ENCODE peak calls at places on chromosomes 3 and 15, in seven cellular contexts. One of them, this sample, is unnamed.
A peak's percentile ranks its signal among the peaks of the same experiment; 100 is the strongest.

GRCh38 chr3:172692751-172693310 is 18.0 kb downstream of the NCEH1 start:
- DNase-seq in GM23248: no peak
- DNase-seq in adrenal gland: no peak
- DNase-seq in mucosa of descending colon: no peak
- DNase-seq in keratinocyte: no peak
- DNase-seq in neuronal stem cell: no peak
- DNase-seq in mesendoderm: no peak
- DNase-seq in this sample: no peak

GRCh38 chr15:65659502-65660052 is 37.8 kb downstream of the SLC24A1 start:
- DNase-seq in mesendoderm: no peak
- DNase-seq in adrenal gland: no peak
- DNase-seq in GM23248: no peak
- DNase-seq in neuronal stem cell: no peak
- DNase-seq in mucosa of descending colon: no peak
- DNase-seq in keratinocyte: no peak
- DNase-seq in this sample: no peak

GRCh38 chr3:181711325-181712135 is at the start of gene SOX2:
- DNase-seq in mesendoderm: peak; percentile 88
- DNase-seq in adrenal gland: no peak
- DNase-seq in neuronal stem cell: peak; percentile 95
- DNase-seq in GM23248: peak; percentile 55
- DNase-seq in keratinocyte: no peak
- DNase-seq in mucosa of descending colon: peak; percentile 60
- DNase-seq in this sample: peak; percentile 92

GRCh38 chr3:66428733-66429132 is 72.1 kb downstream of the LRIG1 start:
- DNase-seq in adrenal gland: peak; percentile 82
- DNase-seq in neuronal stem cell: no peak
- DNase-seq in GM23248: peak; percentile 96
- DNase-seq in mucosa of descending colon: peak; percentile 40
- DNase-seq in keratinocyte: peak; percentile 64
- DNase-seq in mesendoderm: peak; percentile 79
- DNase-seq in this sample: no peak

GRCh38 chr3:21528291-21528690 is 222.7 kb downstream of the ZNF385D start:
- DNase-seq in mucosa of descending colon: no peak
- DNase-seq in GM23248: no peak
- DNase-seq in mesendoderm: no peak
- DNase-seq in keratinocyte: no peak
- DNase-seq in adrenal gland: no peak
- DNase-seq in neuronal stem cell: no peak
- DNase-seq in this sample: no peak

GRCh38 chr3:172256101-172256687 is 192.1 kb downstream of the GHSR start:
- DNase-seq in mucosa of descending colon: peak; percentile 19
- DNase-seq in mesendoderm: no peak
- DNase-seq in adrenal gland: peak; percentile 74
- DNase-seq in keratinocyte: no peak
- DNase-seq in neuronal stem cell: no peak
- DNase-seq in GM23248: peak; percentile 80
- DNase-seq in this sample: no peak

GRCh38 chr3:65573548-65574116 is 465.1 kb downstream of the MAGI1 start:
- DNase-seq in GM23248: no peak
- DNase-seq in adrenal gland: no peak
- DNase-seq in neuronal stem cell: no peak
- DNase-seq in mucosa of descending colon: no peak
- DNase-seq in mesendoderm: no peak
- DNase-seq in keratinocyte: no peak
- DNase-seq in this sample: no peak

GRCh38 chr3:129039271-129040038 is 21.1 kb upstream of the GP9 start:
- DNase-seq in mesendoderm: no peak
- DNase-seq in adrenal gland: peak; percentile 56
- DNase-seq in GM23248: no peak
- DNase-seq in neuronal stem cell: no peak
- DNase-seq in mucosa of descending colon: no peak
- DNase-seq in keratinocyte: no peak
- DNase-seq in this sample: no peak

GRCh38 chr3:72924055-72924454 is 36.2 kb downstream of the GXYLT2 start:
- DNase-seq in keratinocyte: no peak
- DNase-seq in neuronal stem cell: no peak
- DNase-seq in GM23248: no peak
- DNase-seq in mesendoderm: peak; percentile 58
- DNase-seq in mucosa of descending colon: no peak
- DNase-seq in adrenal gland: no peak
- DNase-seq in this sample: peak; percentile 22

GRCh38 chr3:28860307-28860706 is 420.6 kb upstream of the RBMS3 start:
- DNase-seq in keratinocyte: no peak
- DNase-seq in mucosa of descending colon: no peak
- DNase-seq in mesendoderm: no peak
- DNase-seq in neuronal stem cell: no peak
- DNase-seq in GM23248: peak; percentile 48
- DNase-seq in adrenal gland: no peak
- DNase-seq in this sample: no peak

GRCh38 chr3:48532271-48532973 is 24.2 kb downstream of the PFKFB4 start:
- DNase-seq in adrenal gland: no peak
- DNase-seq in neuronal stem cell: no peak
- DNase-seq in mesendoderm: no peak
- DNase-seq in mucosa of descending colon: no peak
- DNase-seq in keratinocyte: no peak
- DNase-seq in GM23248: no peak
- DNase-seq in this sample: no peak

GRCh38 chr3:48524970-48525369 is 21.0 kb upstream of the SHISA5 start:
- DNase-seq in GM23248: no peak
- DNase-seq in keratinocyte: no peak
- DNase-seq in mesendoderm: no peak
- DNase-seq in adrenal gland: no peak
- DNase-seq in neuronal stem cell: no peak
- DNase-seq in mucosa of descending colon: no peak
- DNase-seq in this sample: no peak

GRCh38 chr3:48528043-48528442 is 24.1 kb upstream of the SHISA5 start:
- DNase-seq in mucosa of descending colon: no peak
- DNase-seq in GM23248: no peak
- DNase-seq in neuronal stem cell: no peak
- DNase-seq in mesendoderm: no peak
- DNase-seq in keratinocyte: no peak
- DNase-seq in adrenal gland: no peak
- DNase-seq in this sample: no peak

GRCh38 chr3:48532974-48533337 is 23.6 kb downstream of the PFKFB4 start:
- DNase-seq in keratinocyte: no peak
- DNase-seq in mesendoderm: no peak
- DNase-seq in neuronal stem cell: no peak
- DNase-seq in adrenal gland: no peak
- DNase-seq in GM23248: no peak
- DNase-seq in mucosa of descending colon: no peak
- DNase-seq in this sample: no peak

GRCh38 chr3:48528754-48529153 is 24.8 kb upstream of the SHISA5 start:
- DNase-seq in neuronal stem cell: no peak
- DNase-seq in adrenal gland: no peak
- DNase-seq in keratinocyte: no peak
- DNase-seq in mesendoderm: no peak
- DNase-seq in GM23248: no peak
- DNase-seq in mucosa of descending colon: no peak
- DNase-seq in this sample: no peak
- H3K4me1 ChIP-seq in neuronal stem cell: no peaks in the 10 kb centered on the region
- H3K4me1 ChIP-seq in adrenal gland: no peaks in the 10 kb centered on the region
- H3K4me1 ChIP-seq in keratinocyte: no peaks in the 10 kb centered on the region
- H3K4me1 ChIP-seq in mesendoderm: no peaks in the 10 kb centered on the region
- H3K4me1 ChIP-seq in GM23248: no peaks in the 10 kb centered on the region
- H3K4me1 ChIP-seq in mucosa of descending colon: no peaks in the 10 kb centered on the region
- H3K4me1 ChIP-seq in this sample: no peaks in the 10 kb centered on the region

GRCh38 chr15:70556376-70556775 is 207.0 kb downstream of the UACA start:
- DNase-seq in GM23248: no peak
- DNase-seq in mucosa of descending colon: no peak
- DNase-seq in adrenal gland: no peak
- DNase-seq in keratinocyte: no peak
- DNase-seq in neuronal stem cell: no peak
- DNase-seq in mesendoderm: no peak
- DNase-seq in this sample: no peak
- H3K4me3 ChIP-seq in GM23248: no peak overlapping the region
- H3K4me3 ChIP-seq in mucosa of descending colon: no peak overlapping the region
- H3K4me3 ChIP-seq in adrenal gland: no peak overlapping the region
- H3K4me3 ChIP-seq in keratinocyte: no peak overlapping the region
- H3K4me3 ChIP-seq in neuronal stem cell: no peak overlapping the region
- H3K4me3 ChIP-seq in mesendoderm: no peak overlapping the region
- H3K4me3 ChIP-seq in this sample: no peak overlapping the region

DNA sequence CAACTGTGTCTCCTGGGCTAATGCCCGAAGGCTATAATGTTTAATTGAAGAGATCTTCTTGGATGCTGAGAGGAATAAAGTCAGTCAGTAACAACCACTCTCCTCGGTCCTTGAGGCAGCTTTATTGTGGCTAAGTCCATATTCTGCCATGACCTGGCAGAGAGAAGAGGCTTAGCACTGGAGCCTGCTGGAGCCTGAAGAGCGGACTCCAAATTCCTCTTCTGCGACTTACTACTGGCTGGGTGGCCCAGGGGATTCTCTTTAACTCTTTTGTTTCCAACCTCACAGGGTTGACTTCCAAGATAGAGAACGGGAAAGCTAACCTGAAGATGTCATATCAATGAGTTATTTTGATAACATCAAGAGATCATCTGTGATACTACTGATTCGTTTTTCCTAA is 71.1 kb downstream of the MYO1E start:
- DNase-seq in mesendoderm: no peak
- DNase-seq in adrenal gland: no peak
- DNase-seq in mucosa of descending colon: no peak
- DNase-seq in neuronal stem cell: no peak
- DNase-seq in GM23248: no peak
- DNase-seq in keratinocyte: no peak
- DNase-seq in this sample: no peak
- H3K4me1 ChIP-seq in mesendoderm: peaks cover 6% of the 10 kb centered on the region
- H3K4me1 ChIP-seq in adrenal gland: peaks cover 5% of the 10 kb centered on the region
- H3K4me1 ChIP-seq in mucosa of descending colon: peaks cover 45% of the 10 kb centered on the region
- H3K4me1 ChIP-seq in neuronal stem cell: no peaks in the 10 kb centered on the region
- H3K4me1 ChIP-seq in GM23248: peaks cover 78% of the 10 kb centered on the region
- H3K4me1 ChIP-seq in keratinocyte: peaks cover 71% of the 10 kb centered on the region
- H3K4me1 ChIP-seq in this sample: peaks cover 27% of the 10 kb centered on the region

GRCh38 chr15:89876736-89877135 is 17.1 kb downstream of the AP3S2 start:
- DNase-seq in adrenal gland: no peak
- DNase-seq in GM23248: no peak
- DNase-seq in keratinocyte: no peak
- DNase-seq in mesendoderm: no peak
- DNase-seq in mucosa of descending colon: no peak
- DNase-seq in neuronal stem cell: no peak
- DNase-seq in this sample: no peak

GRCh38 chr15:89880727-89881126 is 13.1 kb downstream of the AP3S2 start:
- DNase-seq in mucosa of descending colon: no peak
- DNase-seq in mesendoderm: no peak
- DNase-seq in adrenal gland: no peak
- DNase-seq in neuronal stem cell: no peak
- DNase-seq in keratinocyte: no peak
- DNase-seq in GM23248: no peak
- DNase-seq in this sample: no peak

GRCh38 chr15:89883518-89883917 is 10.3 kb downstream of the AP3S2 start:
- DNase-seq in mesendoderm: no peak
- DNase-seq in keratinocyte: no peak
- DNase-seq in GM23248: no peak
- DNase-seq in adrenal gland: no peak
- DNase-seq in mucosa of descending colon: no peak
- DNase-seq in neuronal stem cell: no peak
- DNase-seq in this sample: no peak

GRCh38 chr15:89874926-89875564 is 18.7 kb downstream of the AP3S2 start:
- DNase-seq in GM23248: peak; percentile 89
- DNase-seq in adrenal gland: peak; percentile 87
- DNase-seq in mesendoderm: peak; percentile 75
- DNase-seq in keratinocyte: no peak
- DNase-seq in mucosa of descending colon: peak; percentile 95
- DNase-seq in neuronal stem cell: peak; percentile 44
- DNase-seq in this sample: peak; percentile 82

GRCh38 chr15:89878323-89878722 is 15.5 kb downstream of the AP3S2 start:
- DNase-seq in keratinocyte: no peak
- DNase-seq in adrenal gland: no peak
- DNase-seq in neuronal stem cell: no peak
- DNase-seq in mucosa of descending colon: no peak
- DNase-seq in mesendoderm: no peak
- DNase-seq in GM23248: no peak
- DNase-seq in this sample: no peak
- H3K4me3 ChIP-seq in keratinocyte: no peak overlapping the region
- H3K4me3 ChIP-seq in adrenal gland: no peak overlapping the region
- H3K4me3 ChIP-seq in neuronal stem cell: no peak overlapping the region
- H3K4me3 ChIP-seq in mucosa of descending colon: no peak overlapping the region
- H3K4me3 ChIP-seq in mesendoderm: no peak overlapping the region
- H3K4me3 ChIP-seq in GM23248: no peak overlapping the region
- H3K4me3 ChIP-seq in this sample: no peak overlapping the region

GRCh38 chr15:44243146-44243545 is 45.4 kb upstream of the GOLM2 start:
- DNase-seq in adrenal gland: no peak
- DNase-seq in GM23248: peak; percentile 20
- DNase-seq in keratinocyte: no peak
- DNase-seq in mucosa of descending colon: no peak
- DNase-seq in neuronal stem cell: no peak
- DNase-seq in mesendoderm: no peak
- DNase-seq in this sample: no peak

GRCh38 chr15:44246521-44247268 is 41.8 kb upstream of the GOLM2 start:
- DNase-seq in neuronal stem cell: no peak
- DNase-seq in GM23248: no peak
- DNase-seq in mucosa of descending colon: no peak
- DNase-seq in keratinocyte: no peak
- DNase-seq in mesendoderm: no peak
- DNase-seq in adrenal gland: no peak
- DNase-seq in this sample: no peak

GRCh38 chr15:44243829-44244228 is 44.7 kb upstream of the GOLM2 start:
- DNase-seq in mucosa of descending colon: no peak
- DNase-seq in keratinocyte: no peak
- DNase-seq in mesendoderm: no peak
- DNase-seq in adrenal gland: no peak
- DNase-seq in GM23248: no peak
- DNase-seq in neuronal stem cell: no peak
- DNase-seq in this sample: peak; percentile 36
- H3K4me1 ChIP-seq in mucosa of descending colon: no peaks in the 10 kb centered on the region
- H3K4me1 ChIP-seq in keratinocyte: no peaks in the 10 kb centered on the region
- H3K4me1 ChIP-seq in mesendoderm: no peaks in the 10 kb centered on the region
- H3K4me1 ChIP-seq in adrenal gland: no peaks in the 10 kb centered on the region
- H3K4me1 ChIP-seq in GM23248: peaks cover 2% of the 10 kb centered on the region
- H3K4me1 ChIP-seq in neuronal stem cell: no peaks in the 10 kb centered on the region
- H3K4me1 ChIP-seq in this sample: no peaks in the 10 kb centered on the region

DNA sequence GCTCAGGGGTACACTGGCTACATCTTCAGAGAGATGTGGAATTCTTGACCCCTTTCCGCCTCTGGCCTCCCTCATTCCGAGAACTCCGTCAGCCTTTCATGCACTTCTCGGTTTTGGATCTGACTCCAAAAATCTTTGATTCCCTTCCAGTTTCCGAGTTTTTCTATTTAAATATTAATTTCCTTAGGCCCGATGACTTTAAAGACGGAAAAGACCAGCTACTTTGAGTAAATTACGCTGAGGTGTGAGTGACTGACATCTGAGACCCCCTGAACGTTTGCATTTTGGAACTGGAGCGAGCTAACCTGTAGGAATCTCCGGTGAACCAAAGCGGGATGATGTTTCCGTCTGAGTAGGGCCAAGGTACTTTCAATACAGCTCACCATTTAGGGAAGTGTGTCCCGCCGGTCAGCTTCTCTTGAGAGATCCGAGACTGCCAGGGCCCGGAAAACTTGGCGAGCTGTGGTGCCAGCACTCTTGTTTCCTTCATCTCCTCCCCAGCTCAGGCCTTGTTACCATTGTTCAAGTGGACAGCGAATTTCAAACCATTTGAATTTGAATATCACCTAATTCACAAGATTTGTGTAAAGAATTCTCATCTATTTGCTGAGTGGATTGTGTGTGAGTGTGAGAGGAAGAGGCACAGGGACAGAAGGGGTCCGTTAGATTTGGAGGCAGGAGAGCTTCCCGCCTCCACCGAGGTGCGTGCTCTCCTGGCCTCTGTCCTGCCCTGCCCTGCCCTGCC is 5.4 kb downstream of the SOX14 start:
- DNase-seq in mucosa of descending colon: no peak
- DNase-seq in neuronal stem cell: no peak
- DNase-seq in mesendoderm: peak; percentile 32
- DNase-seq in keratinocyte: no peak
- DNase-seq in GM23248: no peak
- DNase-seq in adrenal gland: no peak
- DNase-seq in this sample: no peak
- H3K4me3 ChIP-seq in mucosa of descending colon: no peak overlapping the region
- H3K4me3 ChIP-seq in neuronal stem cell: no peak overlapping the region
- H3K4me3 ChIP-seq in mesendoderm: no peak overlapping the region
- H3K4me3 ChIP-seq in keratinocyte: no peak overlapping the region
- H3K4me3 ChIP-seq in GM23248: no peak overlapping the region
- H3K4me3 ChIP-seq in adrenal gland: no peak overlapping the region
- H3K4me3 ChIP-seq in this sample: no peak overlapping the region